ENCODE peak calls at places on chromosomes 16 and 17, in eight cellular contexts. J is NCI-H1092; H is T-helper 2 cell treated with Interferon-gamma antibody and Interleukin-4, amounts not matched to agents 5 μg/mL and 100 μg/mL, for 36 hours; F is pancreas; D is fibroblast of lung; X is RCC 7860; Z is sciatic nerve; A is kidney tubule cell. M is an unnamed sample.

GRCh38 chr16:22206847-22207714 is 1.0 kb downstream of the EEF2K start:
- DNase-seq in J (peak; percentile 46), H (peak; percentile 75), F (peak; percentile 86), D (peak; percentile 69), X (peak; percentile 35), Z (peak; percentile 87), A (peak; percentile 49), M (no peak)

GRCh38 chr17:79023180-79023705 is 726 bp upstream of the C1QTNF1 start:
- DNase-seq in J (no peak), H (no peak), F (no peak), D (no peak), X (no peak), Z (peak; percentile 47), A (no peak), M (no peak)

GRCh38 chr16:12016166-12016947 is 39.8 kb downstream of the SNX29 start:
- DNase-seq in J (no peak), H (no peak), F (no peak), D (no peak), X (no peak), Z (no peak), A (peak; percentile 28), M (no peak)

GRCh38 chr16:82987767-82988166 is 361.0 kb downstream of the CDH13 start:
- DNase-seq in J (no peak), H (no peak), F (no peak), D (no peak), X (no peak), Z (no peak), A (peak; percentile 24), M (no peak)

GRCh38 chr16:89569506-89570341 is 5.8 kb upstream of the CPNE7 start:
- DNase-seq in J (no peak), H (no peak), F (no peak), D (no peak), X (no peak), Z (no peak), A (no peak), M (no peak)

GRCh38 chr16:64011650-64012049 is 1110.2 kb downstream of the CDH11 start:
- DNase-seq in J (no peak), H (no peak), F (no peak), D (no peak), X (no peak), Z (no peak), A (no peak), M (no peak)

GRCh38 chr16:54651440-54651839 is 279.2 kb upstream of the IRX5 start:
- DNase-seq in J (no peak), H (no peak), F (no peak), D (no peak), X (no peak), Z (no peak), A (no peak), M (no peak)

GRCh38 chr17:56834380-56835258 is 668 bp downstream of the DGKE start:
- DNase-seq in J (peak; percentile 13), H (peak; percentile 65), F (peak; percentile 50), D (peak; percentile 6), X (no peak), Z (peak; percentile 76), A (peak; percentile 62), M (peak; percentile 75)

GRCh38 chr17:64028874-64029464 is 8.5 kb upstream of the ICAM2 start:
- DNase-seq in J (peak; percentile 6), H (peak; percentile 62), F (peak; percentile 57), D (peak; percentile 73), X (peak; percentile 26), Z (peak; percentile 79), A (peak; percentile 67), M (peak; percentile 33)

GRCh38 chr16:85148959-85149358 is 36.7 kb upstream of the CIBAR2 start:
- DNase-seq in J (no peak), H (no peak), F (no peak), D (no peak), X (no peak), Z (no peak), A (peak; percentile 28), M (no peak)

GRCh38 chr17:73064084-73064938 is 28.2 kb downstream of the SLC39A11 start:
- DNase-seq in J (no peak), H (no peak), F (peak; percentile 16), D (peak; percentile 34), X (no peak), Z (no peak), A (no peak), M (no peak)

GRCh38 chr16:84611041-84611440 is 6.8 kb downstream of the COTL1 start:
- DNase-seq in J (no peak), H (no peak), F (no peak), D (peak; percentile 87), X (no peak), Z (no peak), A (no peak), M (no peak)

GRCh38 chr17:57585341-57586098 is 159.6 kb downstream of the CCDC182 start:
- DNase-seq in J (peak; percentile 49), H (no peak), F (no peak), D (no peak), X (no peak), Z (no peak), A (no peak), M (peak; percentile 56)

GRCh38 chr16:81473066-81473488 is 28.5 kb downstream of the CMIP start:
- DNase-seq in J (no peak), H (no peak), F (no peak), D (peak; percentile 20), X (no peak), Z (no peak), A (no peak), M (no peak)

GRCh38 chr16:14585287-14585686 is 44.8 kb downstream of the PARN start:
- DNase-seq in J (no peak), H (no peak), F (no peak), D (no peak), X (no peak), Z (no peak), A (no peak), M (no peak)

GRCh38 chr16:30447512-30448226 is 2.0 kb upstream of the SEPHS2 start:
- DNase-seq in J (no peak), H (no peak), F (no peak), D (no peak), X (no peak), Z (no peak), A (peak; percentile 45), M (no peak)

GRCh38 chr16:65388592-65388991 is 266.7 kb upstream of the CDH11 start:
- DNase-seq in J (no peak), H (no peak), F (no peak), D (peak; percentile 80), X (no peak), Z (no peak), A (no peak), M (no peak)

GRCh38 chr17:12680407-12680897 is 14.8 kb downstream of the MYOCD start:
- DNase-seq in J (no peak), H (no peak), F (no peak), D (peak; percentile 49), X (no peak), Z (no peak), A (no peak), M (no peak)

GRCh38 chr16:57600048-57600835 is 28.2 kb upstream of the ADGRG1 start:
- DNase-seq in J (peak; percentile 39), H (no peak), F (peak; percentile 75), D (peak; percentile 45), X (peak; percentile 79), Z (no peak), A (peak; percentile 76), M (peak; percentile 51)

GRCh38 chr17:28144019-28144418 is 101.5 kb downstream of the NLK start:
- DNase-seq in J (no peak), H (no peak), F (no peak), D (no peak), X (no peak), Z (no peak), A (no peak), M (no peak)

GRCh38 chr17:4902540-4902939 is 358 bp downstream of the CHRNE start:
- DNase-seq in J (no peak), H (no peak), F (no peak), D (no peak), X (no peak), Z (no peak), A (no peak), M (no peak)